ENCODE peak calls at places on chromosomes 16 and 17, in eight cellular contexts. One of them, this sample, is unnamed.

GRCh38 chr17:81831957-81832607 is 1.0 kb downstream of the MCRIP1 start:
- DNase-seq in cardiac muscle cell: no peak
- DNase-seq in fibroblast of the conjunctiva: no peak
- DNase-seq in psoas muscle: no peak
- DNase-seq in uterus: no peak
- DNase-seq in glutamatergic neuron: no peak
- DNase-seq in HuH-7.5: no peak
- DNase-seq in nephron progenitor cell: no peak
- DNase-seq in this sample: peak; percentile 14

GRCh38 chr17:5561736-5562135 is 22.6 kb downstream of the NLRP1 start:
- DNase-seq in cardiac muscle cell: no peak
- DNase-seq in fibroblast of the conjunctiva: no peak
- DNase-seq in nephron progenitor cell: no peak
- DNase-seq in glutamatergic neuron: no peak
- DNase-seq in HuH-7.5: no peak
- DNase-seq in psoas muscle: no peak
- DNase-seq in uterus: no peak
- DNase-seq in this sample: no peak

GRCh38 chr17:5050281-5050680 is 15.1 kb upstream of the SLC52A1 start:
- DNase-seq in psoas muscle: no peak
- DNase-seq in cardiac muscle cell: no peak
- DNase-seq in uterus: peak; percentile 32
- DNase-seq in HuH-7.5: no peak
- DNase-seq in glutamatergic neuron: no peak
- DNase-seq in nephron progenitor cell: no peak
- DNase-seq in fibroblast of the conjunctiva: peak; percentile 64
- DNase-seq in this sample: no peak

GRCh38 chr17:62675701-62676100 is 48.2 kb downstream of the MRC2 start:
- DNase-seq in cardiac muscle cell: no peak
- DNase-seq in uterus: no peak
- DNase-seq in glutamatergic neuron: no peak
- DNase-seq in HuH-7.5: no peak
- DNase-seq in fibroblast of the conjunctiva: no peak
- DNase-seq in nephron progenitor cell: no peak
- DNase-seq in psoas muscle: no peak
- DNase-seq in this sample: no peak

GRCh38 chr17:17837966-17838962 is 1.5 kb upstream of the SREBF1 start:
- DNase-seq in HuH-7.5: no peak
- DNase-seq in cardiac muscle cell: no peak
- DNase-seq in psoas muscle: peak; percentile 59
- DNase-seq in nephron progenitor cell: no peak
- DNase-seq in glutamatergic neuron: peak; percentile 55
- DNase-seq in fibroblast of the conjunctiva: no peak
- DNase-seq in uterus: no peak
- DNase-seq in this sample: peak; percentile 55

GRCh38 chr16:81201267-81201666 is 37.2 kb upstream of the BCO1 start:
- DNase-seq in cardiac muscle cell: no peak
- DNase-seq in nephron progenitor cell: no peak
- DNase-seq in uterus: no peak
- DNase-seq in fibroblast of the conjunctiva: no peak
- DNase-seq in glutamatergic neuron: no peak
- DNase-seq in psoas muscle: no peak
- DNase-seq in HuH-7.5: no peak
- DNase-seq in this sample: no peak

GRCh38 chr17:27421111-27421510 is 35.1 kb upstream of the KSR1 start:
- DNase-seq in fibroblast of the conjunctiva: no peak
- DNase-seq in uterus: no peak
- DNase-seq in cardiac muscle cell: no peak
- DNase-seq in glutamatergic neuron: no peak
- DNase-seq in psoas muscle: no peak
- DNase-seq in nephron progenitor cell: no peak
- DNase-seq in HuH-7.5: no peak
- DNase-seq in this sample: no peak

GRCh38 chr16:11619327-11619851 is 32.7 kb upstream of the LITAF start:
- DNase-seq in nephron progenitor cell: no peak
- DNase-seq in cardiac muscle cell: no peak
- DNase-seq in fibroblast of the conjunctiva: no peak
- DNase-seq in psoas muscle: no peak
- DNase-seq in HuH-7.5: no peak
- DNase-seq in glutamatergic neuron: no peak
- DNase-seq in uterus: no peak
- DNase-seq in this sample: no peak

GRCh38 chr16:11963706-11964105 is 1.3 kb upstream of the TNFRSF17 start:
- DNase-seq in uterus: no peak
- DNase-seq in fibroblast of the conjunctiva: no peak
- DNase-seq in psoas muscle: no peak
- DNase-seq in nephron progenitor cell: no peak
- DNase-seq in glutamatergic neuron: no peak
- DNase-seq in cardiac muscle cell: no peak
- DNase-seq in HuH-7.5: no peak
- DNase-seq in this sample: no peak

This sample was measured in dermis microvascular lymphatic vessel endothelial cell.